ENCODE peak calls at places on chromosomes 12 and 14, in five cellular contexts. One of them, this sample, is unnamed.

GRCh38 chr12:106217706-106218105 is 30.1 kb downstream of the CKAP4 start:
- DNase-seq in HuH-7: no peak
- DNase-seq in HCT116: no peak
- DNase-seq in HEK293T: no peak
- DNase-seq in COLO829: no peak
- DNase-seq in this sample: no peak

GRCh38 chr14:23121401-23121800 is 2.3 kb upstream of the CEBPE start:
- DNase-seq in HuH-7: no peak
- DNase-seq in HCT116: no peak
- DNase-seq in HEK293T: no peak
- DNase-seq in COLO829: no peak
- DNase-seq in this sample: no peak

GRCh38 chr12:109738878-109739665 is 25.4 kb downstream of the FAM222A start:
- DNase-seq in HuH-7: no peak
- DNase-seq in HCT116: no peak
- DNase-seq in HEK293T: no peak
- DNase-seq in COLO829: no peak
- DNase-seq in this sample: no peak

GRCh38 chr14:69749956-69750355 is 17.0 kb upstream of the SRSF5 start:
- DNase-seq in HuH-7: peak
- DNase-seq in HCT116: no peak
- DNase-seq in HEK293T: no peak
- DNase-seq in COLO829: no peak
- DNase-seq in this sample: no peak

GRCh38 chr12:76329163-76329562 is 19.1 kb downstream of the BBS10 start:
- DNase-seq in HuH-7: no peak
- DNase-seq in HCT116: peak
- DNase-seq in HEK293T: no peak
- DNase-seq in COLO829: peak
- DNase-seq in this sample: peak

GRCh38 chr14:45140661-45141187 is 5.0 kb downstream of the FANCM start:
- DNase-seq in HuH-7: no peak
- DNase-seq in HCT116: no peak
- DNase-seq in HEK293T: no peak
- DNase-seq in COLO829: no peak
- DNase-seq in this sample: no peak

GRCh38 chr12:28869197-28869596 is 279.9 kb upstream of the FAR2 start:
- DNase-seq in HuH-7: no peak
- DNase-seq in HCT116: no peak
- DNase-seq in HEK293T: no peak
- DNase-seq in COLO829: peak
- DNase-seq in this sample: peak

GRCh38 chr14:76755610-76756390 is 5.5 kb upstream of the VASH1 start:
- DNase-seq in HuH-7: no peak
- DNase-seq in HCT116: no peak
- DNase-seq in HEK293T: no peak
- DNase-seq in COLO829: no peak
- DNase-seq in this sample: no peak

GRCh38 chr12:96501139-96501741 is 11.9 kb downstream of the CFAP54 start:
- DNase-seq in HuH-7: no peak
- DNase-seq in HCT116: peak
- DNase-seq in HEK293T: no peak
- DNase-seq in COLO829: peak
- DNase-seq in this sample: no peak

GRCh38 chr14:101087614-101088394 is 184.3 kb upstream of the RTL1 start:
- DNase-seq in HuH-7: no peak
- DNase-seq in HCT116: no peak
- DNase-seq in HEK293T: no peak
- DNase-seq in COLO829: no peak
- DNase-seq in this sample: no peak

GRCh38 chr12:116474899-116475298 is 84.3 kb upstream of the MAP1LC3B2 start:
- DNase-seq in HuH-7: no peak
- DNase-seq in HCT116: no peak
- DNase-seq in HEK293T: no peak
- DNase-seq in COLO829: no peak
- DNase-seq in this sample: no peak

GRCh38 chr12:92068441-92068840 is 77.2 kb downstream of the BTG1 start:
- DNase-seq in HuH-7: no peak
- DNase-seq in HCT116: no peak
- DNase-seq in HEK293T: no peak
- DNase-seq in COLO829: no peak
- DNase-seq in this sample: no peak

GRCh38 chr12:44247588-44247987 is 411.7 kb downstream of the TMEM117 start:
- DNase-seq in HuH-7: peak
- DNase-seq in HCT116: no peak
- DNase-seq in HEK293T: no peak
- DNase-seq in COLO829: no peak
- DNase-seq in this sample: no peak

GRCh38 chr12:52361553-52361952 is 5.7 kb downstream of the KRT85 start:
- DNase-seq in HuH-7: no peak
- DNase-seq in HCT116: no peak
- DNase-seq in HEK293T: no peak
- DNase-seq in COLO829: no peak
- DNase-seq in this sample: no peak

GRCh38 chr14:86038401-86038985 is 508.5 kb downstream of the FLRT2 start:
- DNase-seq in HuH-7: peak
- DNase-seq in HCT116: no peak
- DNase-seq in HEK293T: peak
- DNase-seq in COLO829: peak
- DNase-seq in this sample: no peak

GRCh38 chr12:91766454-91766853 is 379.2 kb downstream of the BTG1 start:
- DNase-seq in HuH-7: no peak
- DNase-seq in HCT116: no peak
- DNase-seq in HEK293T: no peak
- DNase-seq in COLO829: no peak
- DNase-seq in this sample: no peak